ENCODE peak calls at places on chromosomes 12 and 14, in ten cellular contexts. G is mammary epithelial cell, K is mesenchymal stem cell, D is neural progenitor cell, L is IMR-90, U is GM23248, B is astrocyte, N is fibroblast of lung, Z is SK-N-SH, Q is H9. R is an unnamed sample.

GRCh38 chr14:64704145-64704742 is at the start of gene PLEKHG3:
- DNase-seq in Z (peak; percentile 91), N (peak; percentile 51), B (peak; percentile 69), U (peak; percentile 82), G (peak; percentile 82), K (peak; percentile 85), Q (peak; percentile 78), L (peak; percentile 69), D (peak; percentile 85), R (peak; percentile 82)

GRCh38 chr14:101821528-101821927 is 60.0 kb downstream of the PPP2R5C start:
- DNase-seq in B (no peak), U (no peak), Q (no peak), G (no peak), Z (no peak), K (no peak), N (no peak), D (no peak), L (no peak), R (no peak)

GRCh38 chr12:65561798-65562382 is 262.4 kb upstream of the HMGA2 start:
- DNase-seq in B (peak; percentile 86), G (peak; percentile 48), N (peak; percentile 78), Z (no peak), L (peak; percentile 93), K (no peak), D (no peak), U (peak; percentile 36), Q (no peak), R (peak; percentile 79)

GRCh38 chr12:122845041-122845864 is 10.0 kb downstream of the HIP1R start:
- DNase-seq in G (no peak), Z (peak; percentile 49), B (no peak), D (no peak), K (no peak), N (no peak), L (no peak), Q (peak; percentile 43), U (no peak), R (no peak)

GRCh38 chr12:103800252-103800771 is 40.7 kb downstream of the NT5DC3 start:
- DNase-seq in U (peak; percentile 56), G (peak; percentile 20), Z (peak; percentile 24), N (peak; percentile 89), Q (no peak), D (no peak), B (peak; percentile 80), K (no peak), L (peak; percentile 73), R (no peak)

GRCh38 chr14:54803396-54803795 is 99.2 kb downstream of the GCH1 start:
- DNase-seq in L (no peak), U (no peak), N (no peak), Q (peak; percentile 26), G (no peak), Z (no peak), K (no peak), B (no peak), D (no peak), R (peak; percentile 22)

GRCh38 chr14:44384093-44384492 is 123.0 kb downstream of the FSCB start:
- DNase-seq in N (no peak), G (no peak), Q (no peak), U (no peak), B (no peak), Z (peak; percentile 0), L (no peak), K (no peak), D (no peak), R (no peak)

GRCh38 chr12:54025507-54026393 is 2.5 kb upstream of the HOXC6 start:
- DNase-seq in L (no peak), U (peak; percentile 59), Z (no peak), N (no peak), K (peak; percentile 61), D (no peak), Q (no peak), G (no peak), B (no peak), R (no peak)

GRCh38 chr14:22164616-22165015 is 424.4 kb downstream of the DAD1 start:
- DNase-seq in U (no peak), L (no peak), Z (no peak), Q (no peak), N (no peak), D (no peak), K (no peak), G (peak; percentile 17), B (no peak), R (peak; percentile 75)

GRCh38 chr14:97930191-97930590 is 1133.0 kb downstream of the VRK1 start:
- DNase-seq in N (no peak), K (no peak), D (no peak), B (no peak), G (no peak), Q (no peak), U (no peak), Z (no peak), L (no peak), R (no peak)

GRCh38 chr12:56590237-56590830 is 39.8 kb downstream of the BAZ2A start:
- DNase-seq in G (peak; percentile 43), N (peak; percentile 17), L (peak; percentile 17), K (peak; percentile 26), U (peak; percentile 31), D (peak; percentile 45), Q (peak; percentile 67), Z (peak; percentile 38), B (no peak), R (peak; percentile 59)

GRCh38 chr14:95274874-95275273 is 44.8 kb downstream of the CLMN start:
- DNase-seq in D (no peak), K (no peak), Q (peak; percentile 7), G (no peak), Z (no peak), L (no peak), N (no peak), U (no peak), B (no peak), R (no peak)

GRCh38 chr14:100532154-100532915 is 54.9 kb downstream of the BEGAIN start:
- DNase-seq in N (no peak), L (peak; percentile 13), D (no peak), K (no peak), Q (peak; percentile 18), G (peak; percentile 23), U (no peak), B (peak; percentile 81), Z (peak; percentile 48), R (no peak)

GRCh38 chr12:117189725-117190209 is 503 bp downstream of the FBXO21 start:
- DNase-seq in Q (no peak), L (peak; percentile 45), N (peak; percentile 40), U (peak; percentile 81), Z (peak; percentile 81), B (peak; percentile 12), K (peak; percentile 52), D (peak; percentile 65), G (peak; percentile 42), R (peak; percentile 36)

GRCh38 chr14:22047105-22047504 is 373.5 kb upstream of the OR4E1 start:
- DNase-seq in N (no peak), D (peak; percentile 76), B (no peak), Q (peak; percentile 46), L (no peak), Z (no peak), U (no peak), K (no peak), G (peak; percentile 45), R (peak; percentile 34)

GRCh38 chr14:74401504-74402241 is 24.3 kb downstream of the SYNDIG1L start:
- DNase-seq in G (no peak), U (peak; percentile 18), L (no peak), B (no peak), N (no peak), D (peak; percentile 76), K (peak; percentile 18), Z (peak; percentile 63), Q (peak; percentile 85), R (no peak)

GRCh38 chr14:70821581-70821915 is 12.2 kb upstream of the MAP3K9 start:
- DNase-seq in G (no peak), D (no peak), B (no peak), U (no peak), Q (no peak), Z (no peak), N (no peak), L (no peak), K (no peak), R (no peak)
- H2AFZ ChIP-seq in G (peak overlapping the region; percentile 95), D (peak overlapping the region; percentile 92), B (peak overlapping the region; percentile 97), U (peak overlapping the region; percentile 87), Q (no peak overlapping the region), Z (peak overlapping the region; percentile 79), N (peak overlapping the region; percentile 70), L (peak overlapping the region; percentile 98), K (peak overlapping the region; percentile 84), R (peak overlapping the region; percentile 96)

GRCh38 chr14:69913686-69914085 is 34.5 kb downstream of the SMOC1 start:
- DNase-seq in B (no peak), U (no peak), Z (no peak), L (peak; percentile 71), Q (no peak), N (no peak), K (no peak), G (no peak), D (no peak), R (no peak)
- H3K4me2 ChIP-seq in B (no peak overlapping the region), U (no peak overlapping the region), Z (no peak overlapping the region), L (peak overlapping the region; percentile 26), Q (no peak overlapping the region), N (no peak overlapping the region), K (no peak overlapping the region), G (no peak overlapping the region), D (no peak overlapping the region), R (no peak overlapping the region)

GRCh38 chr12:41073633-41074576 is 114.2 kb upstream of the PDZRN4 start:
- DNase-seq in Q (no peak), K (no peak), Z (no peak), L (no peak), D (no peak), G (no peak), B (no peak), N (no peak), U (no peak), R (no peak)

GRCh38 chr12:41064411-41064810 is 123.7 kb upstream of the PDZRN4 start:
- DNase-seq in D (no peak), B (no peak), U (no peak), G (no peak), Q (no peak), L (no peak), K (no peak), Z (no peak), N (no peak), R (no peak)

DNA sequence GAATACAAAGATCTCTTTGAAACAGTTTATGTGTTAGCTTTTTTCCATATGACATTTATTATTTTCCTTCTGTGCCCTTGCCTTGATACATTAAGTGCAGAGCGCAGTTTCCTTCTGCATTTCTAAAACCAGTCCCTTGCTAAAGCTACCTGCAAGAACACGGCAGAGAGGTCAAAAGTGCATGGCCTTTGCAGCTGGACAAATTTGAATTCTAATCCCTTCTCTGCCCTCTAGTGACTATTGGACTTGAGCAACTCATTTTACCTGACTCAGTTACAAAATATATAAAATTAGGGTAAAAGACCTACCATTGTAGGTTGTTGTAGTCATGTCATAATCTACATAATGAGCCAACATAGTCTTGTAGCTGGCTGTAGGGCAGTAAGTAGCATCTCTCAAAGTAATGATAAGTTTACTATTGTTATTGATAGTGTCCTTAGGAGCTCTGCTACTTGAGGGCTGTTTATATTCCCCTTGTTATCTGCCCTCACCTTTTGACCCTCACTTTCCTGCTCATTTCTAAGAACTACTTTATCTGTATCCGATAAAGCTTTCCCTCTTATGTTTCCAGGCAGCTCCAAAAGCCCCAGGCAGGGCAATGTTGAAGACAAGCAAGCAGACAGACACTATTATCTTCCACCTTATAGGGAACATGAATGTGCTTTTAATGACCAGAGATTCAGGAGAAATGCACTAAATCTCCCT is 120.0 kb upstream of the PDZRN4 start:
- DNase-seq in U (no peak), L (no peak), Q (no peak), Z (no peak), D (no peak), N (no peak), B (no peak), K (no peak), G (no peak), R (no peak)
- H3K27ac ChIP-seq in U (no peak overlapping the region), L (no peak overlapping the region), Q (no peak overlapping the region), Z (no peak overlapping the region), D (no peak overlapping the region), N (no peak overlapping the region), B (no peak overlapping the region), K (no peak overlapping the region), G (no peak overlapping the region), R (no peak overlapping the region)

GRCh38 chr14:24136684-24137528 is 912 bp downstream of the PSME1 start:
- DNase-seq in B (no peak), L (no peak), G (no peak), U (no peak), Q (no peak), D (no peak), Z (no peak), N (no peak), K (no peak), R (peak; percentile 19)
- H2AFZ ChIP-seq in B (peak overlapping the region; percentile 92), L (peak overlapping the region; percentile 99), G (peak overlapping the region; percentile 92), U (peak overlapping the region; percentile 95), Q (no peak overlapping the region), D (no peak overlapping the region), Z (no peak overlapping the region), N (no peak overlapping the region), K (no peak overlapping the region), R (peak overlapping the region; percentile 88)

R was measured in PC-3.